ENCODE peak calls at places on chromosome 14, in nine cellular contexts. N is stimulated activated CD4-positive, alpha-beta T cell treated with anti-CD3 and anti-CD28 coated beads, Interleukin-12 subunit alpha, Interleukin-12 subunit beta, amount 100 ng/mL, for 4 hours; S is amniotic stem cell; F is activated naive CD4-positive, alpha-beta T cell; V is ELR; P is Daoy; U is fibroblast of the aortic adventitia; Y is NCI-H1105; W is T-helper 1 cell. C is an unnamed sample.

GRCh38 chr14:95174184-95174804 is 17.0 kb upstream of the DICER1 start:
- DNase-seq in N (no peak), S (no peak), F (no peak), V (peak), P (no peak), U (peak), Y (no peak), W (no peak), C (peak)

GRCh38 chr14:102055181-102055901 is 31.5 kb downstream of the HSP90AA1 start:
- DNase-seq in N (no peak), S (peak), F (no peak), V (peak), P (peak), U (peak), Y (no peak), W (no peak), C (peak)

GRCh38 chr14:54135804-54136280 is 179.2 kb upstream of the BMP4 start:
- DNase-seq in N (no peak), S (no peak), F (no peak), V (no peak), P (no peak), U (no peak), Y (no peak), W (no peak), C (no peak)

GRCh38 chr14:32648434-32648833 is 290.2 kb upstream of the NPAS3 start:
- DNase-seq in N (no peak), S (no peak), F (no peak), V (peak), P (no peak), U (peak), Y (no peak), W (no peak), C (peak)

GRCh38 chr14:20601522-20601921 is 10.3 kb upstream of the RNASE12 start:
- DNase-seq in N (no peak), S (no peak), F (no peak), V (no peak), P (no peak), U (no peak), Y (no peak), W (no peak), C (no peak)

GRCh38 chr14:32611752-32612151 is 282.7 kb downstream of the AKAP6 start:
- DNase-seq in N (no peak), S (peak), F (no peak), V (peak), P (peak), U (peak), Y (no peak), W (no peak), C (peak)

GRCh38 chr14:85580536-85581165 is 50.7 kb downstream of the FLRT2 start:
- DNase-seq in N (no peak), S (no peak), F (no peak), V (no peak), P (no peak), U (peak), Y (no peak), W (no peak), C (no peak)

GRCh38 chr14:77106666-77107065 is 8.6 kb downstream of the CIPC start:
- DNase-seq in N (no peak), S (no peak), F (no peak), V (no peak), P (no peak), U (no peak), Y (no peak), W (no peak), C (no peak)

GRCh38 chr14:69055125-69055524 is 76.0 kb upstream of the ACTN1 start:
- DNase-seq in N (no peak), S (no peak), F (no peak), V (peak), P (peak), U (no peak), Y (no peak), W (no peak), C (peak)

GRCh38 chr14:68800361-68800760 is 7.5 kb upstream of the ZFP36L1 start:
- DNase-seq in N (no peak), S (no peak), F (no peak), V (peak), P (no peak), U (peak), Y (no peak), W (no peak), C (peak)

GRCh38 chr14:23379331-23380196 is 2.7 kb downstream of the CMTM5 start:
- DNase-seq in N (peak), S (no peak), F (peak), V (peak), P (peak), U (peak), Y (peak), W (peak), C (peak)

GRCh38 chr14:95829321-95829720 is 47.3 kb upstream of the TUNAR start:
- DNase-seq in N (no peak), S (no peak), F (no peak), V (no peak), P (no peak), U (no peak), Y (no peak), W (no peak), C (no peak)

GRCh38 chr14:40058916-40059897 is 627.0 kb upstream of the FBXO33 start:
- DNase-seq in N (no peak), S (no peak), F (no peak), V (no peak), P (no peak), U (no peak), Y (no peak), W (no peak), C (no peak)

GRCh38 chr14:52609445-52610044 is 56.9 kb downstream of the GPR137C start:
- DNase-seq in N (no peak), S (no peak), F (no peak), V (no peak), P (no peak), U (no peak), Y (no peak), W (no peak), C (no peak)

GRCh38 chr14:49923881-49924280 is 31.0 kb downstream of the ARF6 start:
- DNase-seq in N (no peak), S (no peak), F (no peak), V (no peak), P (no peak), U (no peak), Y (no peak), W (no peak), C (no peak)

GRCh38 chr14:24900281-24900868 is 149.6 kb downstream of the STXBP6 start:
- DNase-seq in N (no peak), S (no peak), F (no peak), V (peak), P (no peak), U (peak), Y (no peak), W (no peak), C (peak)

GRCh38 chr14:96158735-96159134 is 45.9 kb upstream of the BDKRB2 start:
- DNase-seq in N (no peak), S (no peak), F (no peak), V (no peak), P (no peak), U (no peak), Y (no peak), W (no peak), C (no peak)

GRCh38 chr14:21352587-21352986 is 31.2 kb downstream of the SUPT16H start:
- DNase-seq in N (no peak), S (no peak), F (no peak), V (no peak), P (no peak), U (no peak), Y (no peak), W (no peak), C (no peak)

GRCh38 chr14:90624228-90624627 is 192.0 kb downstream of the TTC7B start:
- DNase-seq in N (no peak), S (no peak), F (no peak), V (peak), P (peak), U (no peak), Y (no peak), W (no peak), C (peak)

GRCh38 chr14:81400202-81400678 is at the start of gene STON2:
- DNase-seq in N (no peak), S (no peak), F (no peak), V (peak), P (peak), U (peak), Y (peak), W (no peak), C (peak)

GRCh38 chr14:99121027-99121875 is 150.7 kb downstream of the BCL11B start:
- DNase-seq in N (no peak), S (no peak), F (no peak), V (no peak), P (no peak), U (no peak), Y (no peak), W (no peak), C (no peak)

GRCh38 chr14:67514203-67514607 is 18.9 kb upstream of the PLEKHH1 start:
- DNase-seq in N (no peak), S (no peak), F (no peak), V (no peak), P (no peak), U (peak), Y (peak), W (no peak), C (peak)

GRCh38 chr14:88853129-88853528 is 28.7 kb downstream of the TTC8 start:
- DNase-seq in N (no peak), S (no peak), F (no peak), V (no peak), P (no peak), U (no peak), Y (no peak), W (no peak), C (no peak)

GRCh38 chr14:80726211-80726610 is 215.3 kb downstream of the CEP128 start:
- DNase-seq in N (no peak), S (no peak), F (no peak), V (no peak), P (no peak), U (no peak), Y (no peak), W (no peak), C (no peak)

GRCh38 chr14:69979882-69980281 is 100.7 kb downstream of the SMOC1 start:
- DNase-seq in N (no peak), S (no peak), F (no peak), V (no peak), P (no peak), U (no peak), Y (no peak), W (no peak), C (no peak)

GRCh38 chr14:80215756-80216581 is 4.7 kb upstream of the DIO2 start:
- DNase-seq in N (no peak), S (no peak), F (no peak), V (no peak), P (peak), U (peak), Y (no peak), W (no peak), C (peak)